ENCODE peak calls at places on chromosomes 2 and 18, in six cellular contexts. Y, J, L, H, F and O are unnamed samples.

GRCh38 chr2:10303634-10304378 is 1.1 kb downstream of the HPCAL1 start:
- DNase-seq in J (no peak), F (peak), L (peak), H (no peak), Y (peak), O (peak)

GRCh38 chr2:201859886-201860285 is 53.5 kb downstream of the CDK15 start:
- DNase-seq in Y (no peak), J (no peak), L (no peak), H (no peak), F (peak), O (no peak)

GRCh38 chr2:209425082-209426071 is 1.5 kb downstream of the MAP2 start:
- DNase-seq in Y (no peak), F (peak), J (peak), L (peak), H (no peak), O (peak)

GRCh38 chr2:11787991-11788390 is 41.6 kb downstream of the LPIN1 start:
- DNase-seq in F (no peak), H (no peak), J (no peak), L (no peak), Y (no peak), O (no peak)

GRCh38 chr18:56186319-56186718 is 452.1 kb downstream of the TXNL1 start:
- DNase-seq in L (no peak), Y (no peak), F (no peak), J (no peak), H (no peak), O (no peak)

GRCh38 chr2:28362991-28363521 is 29.6 kb upstream of the FOSL2 start:
- DNase-seq in F (no peak), L (no peak), J (no peak), Y (no peak), H (no peak), O (no peak)

GRCh38 chr2:178194600-178195389 is 483 bp downstream of the OSBPL6 start:
- DNase-seq in L (peak), F (peak), Y (peak), J (no peak), H (peak), O (no peak)

GRCh38 chr2:235949567-235950472 is 218.4 kb downstream of the GBX2 start:
- DNase-seq in F (no peak), J (no peak), Y (no peak), H (no peak), L (no peak), O (no peak)

GRCh38 chr2:9370746-9371145 is 52.6 kb downstream of the ITGB1BP1 start:
- DNase-seq in Y (no peak), L (no peak), F (no peak), J (no peak), H (no peak), O (no peak)

GRCh38 chr2:68466361-68466777 is 725 bp downstream of the FBXO48 start:
- DNase-seq in H (no peak), F (peak), J (no peak), Y (peak), L (no peak), O (peak)

GRCh38 chr2:120607506-120607905 is 128.2 kb upstream of the GLI2 start:
- DNase-seq in H (no peak), L (no peak), Y (no peak), F (no peak), J (no peak), O (no peak)

GRCh38 chr18:57771626-57772025 is 31.5 kb downstream of the ATP8B1 start:
- DNase-seq in H (no peak), J (no peak), Y (no peak), F (no peak), L (no peak), O (no peak)

GRCh38 chr18:77482190-77482928 is 232.7 kb downstream of the GALR1 start:
- DNase-seq in Y (no peak), L (no peak), F (no peak), J (no peak), H (no peak), O (no peak)

GRCh38 chr18:8851659-8852058 is 146.3 kb downstream of the MTCL1 start:
- DNase-seq in H (no peak), Y (no peak), L (no peak), F (no peak), J (no peak), O (no peak)

GRCh38 chr2:102262218-102263129 is 48.9 kb upstream of the IL1RL1 start:
- DNase-seq in J (no peak), H (no peak), Y (no peak), F (no peak), L (no peak), O (no peak)

GRCh38 chr18:55001625-55002024 is 42.4 kb upstream of the CCDC68 start:
- DNase-seq in L (no peak), F (peak), J (no peak), Y (no peak), H (no peak), O (no peak)

GRCh38 chr2:106649306-106649705 is 162.1 kb downstream of the CD8B2 start:
- DNase-seq in J (no peak), H (no peak), Y (no peak), F (no peak), L (no peak), O (no peak)

GRCh38 chr2:207694811-207695281 is 16.6 kb upstream of the CCNYL1 start:
- DNase-seq in L (no peak), F (no peak), Y (no peak), J (no peak), H (no peak), O (no peak)

GRCh38 chr2:240435457-240435954 is at the start of gene GPC1:
- DNase-seq in L (peak), Y (peak), J (no peak), F (peak), H (peak), O (peak)

GRCh38 chr18:44741551-44741950 is 60.9 kb downstream of the SETBP1 start:
- DNase-seq in L (no peak), H (no peak), Y (no peak), J (no peak), F (no peak), O (no peak)

GRCh38 chr2:28952806-28953190 is 28.3 kb upstream of the TOGARAM2 start:
- DNase-seq in Y (no peak), F (no peak), L (no peak), J (no peak), H (no peak), O (no peak)

GRCh38 chr2:120395686-120396518 is 50.0 kb downstream of the INHBB start:
- DNase-seq in F (peak), L (no peak), J (no peak), Y (no peak), H (no peak), O (no peak)

GRCh38 chr2:63870679-63871078 is 29.0 kb downstream of the UGP2 start:
- DNase-seq in L (no peak), F (no peak), J (no peak), Y (no peak), H (no peak), O (no peak)

GRCh38 chr2:107681946-107682345 is 144.7 kb upstream of the RGPD4 start:
- DNase-seq in Y (no peak), L (no peak), H (no peak), F (no peak), J (no peak), O (no peak)

GRCh38 chr2:126895336-126895735 is 3.4 kb upstream of the TEX51 start:
- DNase-seq in F (no peak), H (no peak), J (no peak), Y (no peak), L (no peak), O (no peak)